ENCODE peak calls at places on chromosome 16, in five cellular contexts. P is GM12865, O is cardiac fibroblast, H is fibroblast of pulmonary artery, X is foreskin fibroblast. Z is an unnamed sample.
A peak's percentile ranks its signal among the peaks of the same experiment; 100 is the strongest.

GRCh38 chr16:27721548-27722265 is 171.8 kb downstream of the KATNIP start:
- DNase-seq in P (no peak), O (peak; percentile 89), H (peak; percentile 97), X (peak; percentile 87), Z (no peak)

GRCh38 chr16:22693670-22694340 is 120.2 kb upstream of the HS3ST2 start:
- DNase-seq in P (no peak), O (no peak), H (no peak), X (no peak), Z (no peak)

GRCh38 chr16:72530434-72530833 is 358.5 kb upstream of the PMFBP1 start:
- DNase-seq in P (peak; percentile 67), O (peak; percentile 97), H (peak; percentile 93), X (no peak), Z (no peak)

GRCh38 chr16:85903576-85903975 is 4.6 kb downstream of the IRF8 start:
- DNase-seq in P (peak; percentile 84), O (no peak), H (no peak), X (no peak), Z (peak; percentile 35)

GRCh38 chr16:85465328-85466307 is 147.5 kb upstream of the GSE1 start:
- DNase-seq in P (no peak), O (peak; percentile 65), H (peak; percentile 36), X (peak; percentile 82), Z (no peak)

GRCh38 chr16:68355447-68356248 is 44.8 kb downstream of the PRMT7 start:
- DNase-seq in P (peak; percentile 33), O (no peak), H (no peak), X (no peak), Z (peak; percentile 58)

GRCh38 chr16:49857423-49858181 is 1.7 kb upstream of the ZNF423 start:
- DNase-seq in P (peak; percentile 72), O (peak; percentile 69), H (peak; percentile 69), X (peak; percentile 20), Z (peak; percentile 83)

GRCh38 chr16:81565633-81566032 is 121.0 kb downstream of the CMIP start:
- DNase-seq in P (no peak), O (no peak), H (no peak), X (no peak), Z (no peak)

GRCh38 chr16:84255050-84255810 is 15.4 kb upstream of the KCNG4 start:
- DNase-seq in P (no peak), O (no peak), H (no peak), X (no peak), Z (no peak)

GRCh38 chr16:17129971-17130370 is 340.8 kb downstream of the XYLT1 start:
- DNase-seq in P (no peak), O (no peak), H (no peak), X (no peak), Z (no peak)

GRCh38 chr16:67456383-67457140 is 24.4 kb downstream of the ATP6V0D1 start:
- DNase-seq in P (no peak), O (peak; percentile 57), H (peak; percentile 63), X (peak; percentile 57), Z (no peak)

GRCh38 chr16:46748775-46749705 is 896 bp upstream of the MYLK3 start:
- DNase-seq in P (peak; percentile 77), O (no peak), H (no peak), X (no peak), Z (peak; percentile 71)

GRCh38 chr16:85665929-85666328 is 22.8 kb downstream of the GINS2 start:
- DNase-seq in P (no peak), O (no peak), H (no peak), X (no peak), Z (no peak)

GRCh38 chr16:28301620-28302019 is 9.3 kb downstream of the SBK1 start:
- DNase-seq in P (no peak), O (no peak), H (no peak), X (no peak), Z (no peak)

GRCh38 chr16:1657841-1658240 is 20.2 kb upstream of the JPT2 start:
- DNase-seq in P (no peak), O (no peak), H (no peak), X (no peak), Z (no peak)

GRCh38 chr16:87138316-87138715 is 178.9 kb downstream of the C16orf95 start:
- DNase-seq in P (no peak), O (no peak), H (no peak), X (no peak), Z (no peak)

GRCh38 chr16:72312862-72313261 is 140.9 kb upstream of the PMFBP1 start:
- DNase-seq in P (no peak), O (no peak), H (peak; percentile 1), X (peak; percentile 38), Z (no peak)

GRCh38 chr16:71746442-71747046 is 22.0 kb upstream of the PHLPP2 start:
- DNase-seq in P (peak; percentile 40), O (peak; percentile 71), H (peak; percentile 64), X (peak; percentile 25), Z (peak; percentile 65)

GRCh38 chr16:27762441-27762840 is 212.5 kb downstream of the KATNIP start:
- DNase-seq in P (no peak), O (peak; percentile 45), H (peak; percentile 44), X (no peak), Z (no peak)

GRCh38 chr16:53991181-53992056 is 287.5 kb downstream of the FTO start:
- DNase-seq in P (no peak), O (no peak), H (peak; percentile 39), X (no peak), Z (no peak)

GRCh38 chr16:20675488-20676267 is 21.8 kb downstream of the ACSM1 start:
- DNase-seq in P (peak; percentile 56), O (peak; percentile 22), H (peak; percentile 44), X (no peak), Z (peak; percentile 27)

GRCh38 chr16:86466695-86467406 is 43.5 kb upstream of the FOXF1 start:
- DNase-seq in P (no peak), O (no peak), H (no peak), X (no peak), Z (no peak)

GRCh38 chr16:367333-367903 is 2.9 kb downstream of the MRPL28 start:
- DNase-seq in P (no peak), O (no peak), H (no peak), X (no peak), Z (no peak)

GRCh38 chr16:364091-364490 is 6.2 kb downstream of the MRPL28 start:
- DNase-seq in P (no peak), O (no peak), H (no peak), X (no peak), Z (no peak)

GRCh38 chr16:366476-366875 is 3.9 kb downstream of the MRPL28 start:
- DNase-seq in P (no peak), O (no peak), H (no peak), X (no peak), Z (no peak)

GRCh38 chr16:363110-364090 is 6.9 kb downstream of the MRPL28 start:
- DNase-seq in P (no peak), O (no peak), H (no peak), X (no peak), Z (no peak)

GRCh38 chr16:364595-365491 is 5.5 kb downstream of the MRPL28 start:
- DNase-seq in P (no peak), O (no peak), H (no peak), X (no peak), Z (no peak)
- TF ChIP-seq CTCF in P (no peak), O (no peak), H (no peak), X (no peak), Z (no peak)

DNA sequence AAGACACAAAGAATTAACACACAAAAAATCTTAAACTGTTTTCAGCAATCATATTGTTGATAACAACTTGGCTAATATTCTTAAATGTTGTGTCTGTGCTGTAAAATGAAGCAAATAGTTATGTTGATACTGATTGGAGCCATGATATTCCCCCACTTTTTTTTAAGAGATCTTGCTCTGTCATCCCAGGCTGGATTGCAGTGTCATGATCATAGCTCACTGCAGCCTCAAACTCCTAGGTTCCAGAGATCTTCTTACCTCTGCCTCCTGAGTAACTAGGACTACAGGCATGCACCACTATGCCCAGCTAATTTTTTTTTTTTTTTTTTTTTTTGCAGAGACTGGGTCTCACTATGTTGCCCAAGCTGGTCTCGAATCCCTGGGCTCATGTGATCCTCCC is 26.0 kb downstream of the BBS2 start:
- DNase-seq in P (no peak), O (no peak), H (no peak), X (no peak), Z (no peak)
- TF ChIP-seq CTCF in P (no peak), O (no peak), H (no peak), X (no peak), Z (no peak)

GRCh38 chr16:11914759-11915643 is 755 bp downstream of the GSPT1 start:
- DNase-seq in P (peak; percentile 65), O (peak; percentile 43), H (peak; percentile 34), X (no peak), Z (peak; percentile 73)

GRCh38 chr16:11913425-11914079 is 2.2 kb downstream of the GSPT1 start:
- DNase-seq in P (peak; percentile 25), O (peak; percentile 41), H (no peak), X (no peak), Z (no peak)

GRCh38 chr16:11914210-11914758 is 1.5 kb downstream of the GSPT1 start:
- DNase-seq in P (peak; percentile 48), O (no peak), H (no peak), X (no peak), Z (no peak)

GRCh38 chr16:11915644-11916523 is at the start of gene GSPT1:
- DNase-seq in P (peak; percentile 100), O (peak; percentile 99), H (peak; percentile 98), X (peak; percentile 99), Z (peak; percentile 98)

DNA sequence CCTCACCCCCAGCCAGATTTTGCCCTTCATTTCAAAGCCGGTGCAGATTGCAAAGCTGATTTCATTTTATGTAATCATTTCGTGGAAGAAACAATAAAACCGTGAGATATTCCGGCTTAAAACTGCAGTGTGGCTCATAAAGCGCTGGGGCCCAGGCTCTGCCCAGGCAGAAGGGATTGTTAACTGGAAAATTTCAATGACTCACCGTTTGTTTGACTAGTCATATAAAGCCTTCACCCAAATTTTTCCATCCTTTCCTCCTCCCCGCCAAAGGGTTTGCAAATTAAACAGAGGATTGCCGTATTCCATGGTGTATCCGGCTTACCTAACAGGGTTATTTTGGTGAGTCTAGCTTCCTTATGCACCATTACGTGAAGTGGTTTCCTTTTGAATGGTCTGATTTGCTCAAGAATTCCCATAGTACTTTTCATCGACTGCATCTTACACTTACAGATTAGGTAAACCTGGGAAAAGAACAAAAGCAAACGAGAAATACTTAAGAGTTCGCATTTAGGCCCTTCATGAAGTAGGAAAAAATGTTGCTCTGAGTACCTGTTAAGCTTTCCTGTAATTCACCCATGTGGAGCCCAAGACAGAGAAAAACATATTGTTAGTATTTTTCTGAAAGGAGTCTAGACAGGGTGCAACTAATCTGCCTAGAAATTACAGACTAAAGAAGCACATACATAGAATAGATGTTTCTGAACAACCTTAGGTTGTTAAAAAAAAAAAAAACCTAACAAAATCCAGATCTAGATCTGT is 949 bp upstream of the GSPT1 start:
- DNase-seq in P (no peak), O (peak; percentile 50), H (no peak), X (no peak), Z (no peak)
- TF ChIP-seq CTCF in P (no peak), O (no peak), H (no peak), X (no peak), Z (no peak)

GRCh38 chr16:10729649-10730048 is 14.0 kb upstream of the NUBP1 start:
- DNase-seq in P (no peak), O (peak; percentile 36), H (peak; percentile 42), X (peak; percentile 45), Z (no peak)
- TF ChIP-seq CTCF in P (no peak), O (no peak), H (no peak), X (no peak), Z (no peak)

Z was measured in GM13976.